ENCODE peak calls at places on chromosomes 11 and 22, in seven cellular contexts. Z, O, J, L, E, B and D are unnamed samples.

GRCh38 chr11:115599125-115599524 is 94.9 kb upstream of the CADM1 start:
- DNase-seq in O (no peak), Z (no peak), E (no peak), L (no peak), J (no peak), B (no peak), D (no peak)

GRCh38 chr11:73157141-73158010 is 15.3 kb upstream of the FCHSD2 start:
- DNase-seq in J (peak), B (peak), O (peak), E (peak), L (peak), Z (peak), D (peak)

GRCh38 chr11:126214446-126215240 is 3.1 kb downstream of the FAM118B start:
- DNase-seq in Z (no peak), J (no peak), B (peak), O (no peak), L (no peak), E (no peak), D (no peak)

GRCh38 chr11:85772700-85773099 is 38.2 kb downstream of the SYTL2 start:
- DNase-seq in J (no peak), B (no peak), E (no peak), O (no peak), L (no peak), Z (no peak), D (no peak)

GRCh38 chr22:36425977-36426523 is 38.3 kb upstream of the MYH9 start:
- DNase-seq in Z (peak), E (no peak), J (peak), O (peak), B (no peak), L (peak), D (no peak)

GRCh38 chr11:102012946-102013345 is 34.3 kb upstream of the CFAP300 start:
- DNase-seq in L (no peak), O (no peak), Z (no peak), E (no peak), B (no peak), J (no peak), D (no peak)

GRCh38 chr11:1111545-1112212 is 37.0 kb downstream of the MUC2 start:
- DNase-seq in B (no peak), Z (no peak), O (peak), E (no peak), J (no peak), L (no peak), D (no peak)

GRCh38 chr11:47179655-47179991 is 2.9 kb upstream of the ARFGAP2 start:
- DNase-seq in L (peak), J (peak), O (no peak), Z (peak), E (peak), B (peak), D (no peak)

GRCh38 chr11:108302121-108302785 is 79.4 kb downstream of the ATM start:
- DNase-seq in O (no peak), L (peak), E (no peak), J (peak), B (no peak), Z (peak), D (no peak)

GRCh38 chr22:23784215-23784732 is 2.5 kb upstream of the SMARCB1 start:
- DNase-seq in J (no peak), L (no peak), B (no peak), Z (peak), E (peak), O (no peak), D (peak)

GRCh38 chr22:36144886-36145541 is 15.5 kb downstream of the APOL3 start:
- DNase-seq in L (peak), B (peak), O (peak), J (peak), E (peak), Z (peak), D (peak)

GRCh38 chr11:16739326-16739875 is 954 bp downstream of the C11orf58 start:
- DNase-seq in J (peak), Z (peak), O (no peak), L (no peak), E (peak), B (no peak), D (no peak)

GRCh38 chr11:659532-660085 is 22.5 kb downstream of the DRD4 start:
- DNase-seq in E (no peak), O (no peak), Z (no peak), J (no peak), L (no peak), B (no peak), D (no peak)

GRCh38 chr22:47260551-47260950 is 498.1 kb downstream of the TBC1D22A start:
- DNase-seq in E (no peak), B (no peak), J (no peak), Z (no peak), L (no peak), O (no peak), D (no peak)

GRCh38 chr11:111452146-111452545 is 60.0 kb downstream of the BTG4 start:
- DNase-seq in B (no peak), L (peak), Z (peak), J (no peak), E (peak), O (no peak), D (no peak)

GRCh38 chr11:25349537-25349936 is 852.7 kb downstream of the LUZP2 start:
- DNase-seq in O (no peak), B (no peak), E (no peak), L (no peak), J (no peak), Z (no peak), D (no peak)

GRCh38 chr22:22210889-22211833 is 33.4 kb upstream of the VPREB1 start:
- DNase-seq in Z (no peak), J (no peak), B (no peak), L (no peak), E (no peak), O (no peak), D (no peak)

GRCh38 chr11:61690706-61691377 is 10.7 kb downstream of the DAGLA start:
- DNase-seq in E (no peak), Z (no peak), B (no peak), O (no peak), J (no peak), L (no peak), D (no peak)

GRCh38 chr11:84157639-84158038 is 871.5 kb upstream of the CCDC90B start:
- DNase-seq in O (no peak), E (no peak), J (no peak), Z (no peak), L (no peak), B (no peak), D (no peak)

GRCh38 chr11:72241290-72241781 is 2.6 kb downstream of the PHOX2A start:
- DNase-seq in L (no peak), B (no peak), Z (no peak), E (no peak), J (no peak), O (no peak), D (no peak)

GRCh38 chr11:102359372-102359771 is 12.4 kb downstream of the BIRC2 start:
- DNase-seq in Z (no peak), E (no peak), J (no peak), L (no peak), B (no peak), O (no peak), D (no peak)

GRCh38 chr22:26398741-26399153 is 30.3 kb upstream of the ASPHD2 start:
- DNase-seq in Z (peak), E (peak), L (peak), B (peak), J (peak), O (peak), D (peak)

GRCh38 chr22:37173709-37174108 is 14.3 kb downstream of the C1QTNF6 start:
- DNase-seq in Z (peak), B (no peak), J (peak), E (no peak), O (peak), L (peak), D (no peak)

GRCh38 chr11:9748361-9748970 is 84.6 kb downstream of the SWAP70 start:
- DNase-seq in E (peak), Z (peak), O (no peak), B (peak), L (peak), J (peak), D (no peak)

GRCh38 chr11:8250981-8251620 is 12.6 kb downstream of the LMO1 start:
- DNase-seq in E (no peak), L (no peak), J (no peak), Z (no peak), B (no peak), O (no peak), D (no peak)

GRCh38 chr11:69744435-69744834 is 30.7 kb downstream of the FGF4 start:
- DNase-seq in B (no peak), L (peak), E (peak), Z (peak), O (no peak), J (peak), D (peak)

GRCh38 chr11:3840289-3840869 is 380 bp downstream of the RHOG start:
- DNase-seq in J (no peak), O (no peak), E (no peak), L (no peak), B (peak), Z (peak), D (no peak)

GRCh38 chr11:128632151-128632791 is 44.9 kb upstream of the ETS1 start:
- DNase-seq in L (peak), J (peak), E (peak), Z (peak), O (no peak), B (peak), D (peak)

GRCh38 chr11:1879342-1879940 is 12.3 kb downstream of the PRR33 start:
- DNase-seq in L (no peak), J (no peak), O (peak), E (no peak), B (no peak), Z (no peak), D (no peak)

GRCh38 chr11:43217856-43218255 is 93.9 kb upstream of the API5 start:
- DNase-seq in O (no peak), L (no peak), J (no peak), Z (no peak), B (no peak), E (no peak), D (no peak)

DNA sequence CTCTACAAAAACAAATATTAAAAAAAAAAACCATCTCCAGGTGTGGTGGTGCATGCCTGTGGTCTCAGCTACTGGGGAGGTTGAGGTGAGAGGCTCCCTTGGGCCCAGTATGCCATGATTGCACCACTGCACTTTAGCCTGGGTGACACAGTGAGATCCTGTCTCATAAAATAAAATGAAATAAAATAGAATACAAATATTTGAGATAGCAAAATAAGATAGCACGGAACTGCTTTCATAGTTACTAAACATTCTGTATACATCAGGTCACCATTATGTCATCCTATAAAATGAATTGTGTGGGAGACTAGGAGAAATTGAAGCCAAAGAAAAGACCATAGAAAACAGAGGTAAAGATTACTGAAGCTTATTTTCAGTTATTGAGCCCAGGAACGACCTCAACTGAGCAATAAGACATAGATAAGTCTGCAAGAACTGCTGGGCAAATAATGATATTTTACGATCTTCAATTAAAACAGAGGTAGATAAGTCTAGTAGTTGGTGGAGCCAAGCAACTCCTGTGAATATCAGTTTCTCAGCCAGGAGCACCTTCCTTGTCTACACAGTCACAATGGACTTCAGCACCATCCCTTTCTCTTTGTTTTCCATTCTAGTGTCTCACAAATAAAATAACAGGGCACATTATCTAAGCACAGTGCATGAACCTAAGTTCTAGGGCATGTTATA is 9.9 kb downstream of the OR5M11 start:
- DNase-seq in O (no peak), B (no peak), J (no peak), E (no peak), L (no peak), Z (no peak), D (no peak)
- H3K4me3 ChIP-seq in O (no peak), B (no peak), J (no peak), E (no peak), L (no peak), Z (no peak), D (no peak)

GRCh38 chr11:95661159-95661558 is 128.4 kb downstream of the FAM76B start:
- DNase-seq in O (no peak), E (no peak), J (no peak), Z (no peak), B (no peak), L (no peak), D (no peak)
- TF ChIP-seq CTCF in O (no peak), E (no peak), J (no peak), Z (no peak), B (no peak), L (no peak), D (no peak)

GRCh38 chr11:67648140-67648795 is 2.3 kb downstream of the ACY3 start:
- DNase-seq in J (no peak), B (no peak), O (no peak), E (no peak), Z (no peak), L (no peak), D (no peak)

GRCh38 chr11:67648796-67649613 is 1.5 kb downstream of the ACY3 start:
- DNase-seq in E (no peak), J (no peak), O (no peak), Z (no peak), L (no peak), B (no peak), D (no peak)

GRCh38 chr11:67651976-67652895 is 1.7 kb upstream of the ACY3 start:
- DNase-seq in J (no peak), Z (peak), O (no peak), B (no peak), E (no peak), L (no peak), D (no peak)

GRCh38 chr11:67647471-67647870 is 3.1 kb downstream of the ACY3 start:
- DNase-seq in J (no peak), E (no peak), L (no peak), Z (no peak), B (no peak), O (no peak), D (no peak)

DNA sequence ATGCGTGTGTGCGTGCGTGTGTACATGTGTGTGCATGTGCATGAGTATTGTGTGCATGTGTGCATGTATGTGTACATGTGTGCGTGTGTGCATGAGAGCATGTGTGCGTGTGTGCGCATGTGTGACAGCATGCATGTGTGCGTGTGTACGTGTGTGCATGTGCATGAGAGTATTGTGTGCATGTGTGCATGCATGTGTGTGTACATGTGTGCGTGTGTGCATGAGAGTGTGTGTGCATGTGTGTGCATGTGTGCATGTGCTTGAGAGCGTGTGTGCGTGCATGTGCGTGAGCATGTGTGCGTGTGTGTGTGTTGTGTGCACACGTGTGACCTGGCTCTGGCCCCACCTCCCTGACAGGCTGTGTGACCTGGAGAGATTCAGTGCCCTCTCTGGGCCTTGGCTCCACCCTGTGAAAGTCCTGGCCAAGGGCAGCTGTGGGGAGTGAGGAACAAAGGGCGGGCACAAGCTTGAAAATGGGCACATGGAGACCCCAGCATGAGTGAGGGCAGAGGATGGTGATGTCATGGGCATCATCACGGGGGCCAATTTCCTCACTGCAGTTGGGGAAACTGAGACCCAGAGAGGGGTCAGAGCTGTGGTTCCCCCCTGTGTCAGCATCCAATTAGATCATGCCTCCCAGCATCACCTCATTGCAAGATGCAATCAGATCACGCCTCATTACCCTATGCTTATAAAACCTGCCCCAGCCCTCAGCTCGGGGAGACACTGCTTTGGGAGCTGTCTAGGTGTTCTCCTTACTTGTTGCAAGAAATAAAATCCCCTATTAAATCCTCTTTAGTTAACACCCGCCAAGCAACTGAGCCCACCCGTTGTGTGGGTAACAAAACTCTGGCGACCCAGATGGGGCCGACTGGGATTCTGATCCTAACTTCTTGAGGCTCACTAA is 643 bp downstream of the ACY3 start:
- DNase-seq in E (no peak), J (no peak), O (no peak), Z (no peak), L (no peak), B (no peak), D (no peak)
- H3K4me3 ChIP-seq in E (no peak), J (no peak), O (peak), Z (no peak), L (no peak), B (peak), D (peak)

GRCh38 chr11:77593883-77594282 is 4.1 kb downstream of the AQP11 start:
- DNase-seq in O (no peak), J (no peak), Z (no peak), B (no peak), L (no peak), E (no peak), D (no peak)

GRCh38 chr11:77589521-77590193 is at the start of gene AQP11:
- DNase-seq in E (peak), L (peak), J (peak), O (peak), B (peak), Z (peak), D (peak)

GRCh38 chr11:77589181-77589520 is 602 bp upstream of the AQP11 start:
- DNase-seq in B (no peak), J (peak), Z (no peak), O (no peak), L (no peak), E (no peak), D (no peak)

GRCh38 chr11:77592727-77593126 is 3.0 kb downstream of the AQP11 start:
- DNase-seq in O (no peak), B (no peak), J (no peak), L (no peak), Z (no peak), E (no peak), D (no peak)

DNA sequence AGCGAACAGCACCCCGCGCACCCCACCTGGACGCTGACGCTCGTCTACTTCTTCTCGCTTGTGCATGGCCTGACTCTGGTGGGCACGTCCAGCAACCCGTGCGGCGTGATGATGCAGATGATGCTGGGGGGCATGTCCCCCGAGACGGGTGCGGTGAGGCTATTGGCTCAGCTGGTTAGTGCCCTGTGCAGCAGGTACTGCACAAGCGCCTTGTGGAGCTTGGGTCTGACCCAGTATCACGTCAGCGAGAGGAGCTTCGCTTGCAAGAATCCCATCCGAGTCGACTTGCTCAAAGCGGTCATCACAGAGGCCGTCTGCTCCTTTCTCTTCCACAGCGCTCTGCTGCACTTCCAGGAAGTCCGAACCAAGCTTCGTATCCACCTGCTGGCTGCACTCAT is 440 bp downstream of the AQP11 start:
- DNase-seq in B (peak), L (peak), J (peak), E (peak), Z (peak), O (peak), D (no peak)
- TF ChIP-seq CTCF in B (no peak), L (no peak), J (no peak), E (no peak), Z (no peak), O (no peak), D (no peak)

GRCh38 chr22:45351956-45352355 is 42.2 kb downstream of the FAM118A start:
- DNase-seq in E (no peak), L (no peak), O (no peak), B (no peak), J (no peak), Z (no peak), D (no peak)

GRCh38 chr22:45359627-45360026 is 49.9 kb downstream of the FAM118A start:
- DNase-seq in E (no peak), L (no peak), O (no peak), J (no peak), B (no peak), Z (no peak), D (no peak)

GRCh38 chr22:45353816-45354215 is 44.1 kb downstream of the FAM118A start:
- DNase-seq in B (no peak), O (no peak), E (no peak), L (no peak), J (no peak), Z (no peak), D (no peak)

GRCh38 chr22:45358127-45358526 is 48.4 kb downstream of the FAM118A start:
- DNase-seq in J (peak), L (peak), E (no peak), O (no peak), B (no peak), Z (no peak), D (no peak)

GRCh38 chr22:45357492-45357891 is 47.8 kb downstream of the FAM118A start:
- DNase-seq in B (no peak), O (no peak), E (no peak), J (no peak), L (no peak), Z (no peak), D (no peak)
- H3K4me3 ChIP-seq in B (no peak), O (no peak), E (no peak), J (no peak), L (no peak), Z (no peak), D (no peak)

DNA sequence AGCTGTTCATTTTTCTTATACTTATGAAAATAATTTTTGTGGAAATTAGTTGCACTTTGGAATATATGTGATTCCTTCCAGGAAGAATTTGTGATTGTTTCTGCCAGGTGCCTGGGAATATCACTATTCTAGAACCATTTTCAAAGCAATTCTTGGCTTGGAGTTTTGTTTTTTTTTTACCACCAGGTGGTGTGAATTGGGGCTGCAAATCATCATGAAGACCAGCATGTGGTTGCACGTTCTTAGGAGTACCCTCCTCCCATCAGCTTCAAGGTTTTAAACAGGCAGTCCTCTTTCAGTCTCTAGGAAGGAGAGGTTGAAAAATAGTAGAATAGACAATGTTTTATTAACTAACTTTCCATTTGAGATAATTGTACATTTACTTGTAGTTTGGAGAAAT is 25.9 kb downstream of the USP47 start:
- DNase-seq in E (no peak), J (no peak), Z (no peak), O (no peak), B (no peak), L (no peak), D (no peak)
- TF ChIP-seq CTCF in E (no peak), J (no peak), Z (no peak), O (no peak), B (no peak), L (no peak), D (no peak)